ENCODE peak calls at places on chromosome 5, in five cellular contexts. V is bronchial epithelial cell, M is Calu3, K is B cell, W is HT1080. T is an unnamed sample.

GRCh38 chr5:123460296-123460729 is 37.1 kb upstream of the CEP120 start:
- DNase-seq in V (peak; percentile 90), M (peak; percentile 64), K (no peak), W (peak; percentile 60), T (no peak)

GRCh38 chr5:9437741-9438240 is 108.1 kb downstream of the SEMA5A start:
- DNase-seq in V (peak; percentile 75), M (no peak), K (no peak), W (peak; percentile 98), T (no peak)

GRCh38 chr5:134948929-134949328 is 18.8 kb upstream of the CATSPER3 start:
- DNase-seq in V (peak; percentile 32), M (no peak), K (no peak), W (peak; percentile 64), T (no peak)

GRCh38 chr5:180090769-180091546 is 19.4 kb upstream of the RNF130 start:
- DNase-seq in V (peak; percentile 26), M (peak; percentile 64), K (no peak), W (no peak), T (no peak)

GRCh38 chr5:139137703-139138102 is 60.5 kb downstream of the SIL1 start:
- DNase-seq in V (peak; percentile 37), M (peak; percentile 44), K (no peak), W (peak; percentile 60), T (no peak)

GRCh38 chr5:75460532-75460931 is 50.9 kb downstream of the CERT1 start:
- DNase-seq in V (no peak), M (no peak), K (no peak), W (no peak), T (no peak)

GRCh38 chr5:160233215-160233614 is 3.9 kb downstream of the FABP6 start:
- DNase-seq in V (peak; percentile 84), M (no peak), K (no peak), W (no peak), T (peak; percentile 31)

GRCh38 chr5:154395407-154396106 is 50.2 kb upstream of the SAP30L start:
- DNase-seq in V (peak; percentile 89), M (peak; percentile 80), K (no peak), W (no peak), T (peak; percentile 55)

GRCh38 chr5:142324871-142325676 is at the start of gene SPRY4:
- DNase-seq in V (peak; percentile 94), M (peak; percentile 97), K (peak; percentile 82), W (peak; percentile 99), T (peak; percentile 85)

GRCh38 chr5:151899400-151899799 is 25.3 kb downstream of the GLRA1 start:
- DNase-seq in V (no peak), M (no peak), K (no peak), W (no peak), T (no peak)

GRCh38 chr5:159441441-159441840 is 111.2 kb upstream of the IL12B start:
- DNase-seq in V (no peak), M (peak; percentile 30), K (no peak), W (peak; percentile 29), T (no peak)

GRCh38 chr5:181243020-181243520 is 636 bp downstream of the RACK1 start:
- DNase-seq in V (no peak), M (no peak), K (no peak), W (no peak), T (no peak)